ENCODE peak calls at places on chromosomes 6 and 20, in four cellular contexts. One of them, this sample, is unnamed.

GRCh38 chr6:90192857-90193256 is 103.8 kb downstream of the BACH2 start:
- DNase-seq in Panc1: no peak
- DNase-seq in stomach: no peak
- DNase-seq in sigmoid colon: no peak
- DNase-seq in this sample: no peak

GRCh38 chr6:109229536-109229935 is 134.2 kb downstream of the CEP57L1 start:
- DNase-seq in sigmoid colon: no peak
- DNase-seq in Panc1: no peak
- DNase-seq in stomach: peak
- DNase-seq in this sample: peak

GRCh38 chr6:161443868-161444267 is 170.0 kb upstream of the AGPAT4 start:
- DNase-seq in sigmoid colon: no peak
- DNase-seq in stomach: no peak
- DNase-seq in Panc1: no peak
- DNase-seq in this sample: no peak

GRCh38 chr20:1813674-1814635 is 81.3 kb upstream of the SIRPA start:
- DNase-seq in Panc1: no peak
- DNase-seq in stomach: no peak
- DNase-seq in sigmoid colon: no peak
- DNase-seq in this sample: no peak

GRCh38 chr6:14639983-14640599 is 522.5 kb downstream of the CD83 start:
- DNase-seq in sigmoid colon: no peak
- DNase-seq in Panc1: no peak
- DNase-seq in stomach: no peak
- DNase-seq in this sample: no peak

GRCh38 chr6:110389689-110390382 is 25.5 kb downstream of the DDO start:
- DNase-seq in stomach: peak
- DNase-seq in sigmoid colon: no peak
- DNase-seq in Panc1: no peak
- DNase-seq in this sample: no peak

GRCh38 chr6:72672906-72673305 is 51.0 kb downstream of the KCNQ5 start:
- DNase-seq in stomach: no peak
- DNase-seq in sigmoid colon: no peak
- DNase-seq in Panc1: no peak
- DNase-seq in this sample: no peak

GRCh38 chr6:159169557-159170332 is 545 bp downstream of the FNDC1 start:
- DNase-seq in sigmoid colon: peak
- DNase-seq in Panc1: no peak
- DNase-seq in stomach: no peak
- DNase-seq in this sample: no peak

GRCh38 chr20:44074252-44075151 is 112.5 kb downstream of the JPH2 start:
- DNase-seq in sigmoid colon: no peak
- DNase-seq in Panc1: no peak
- DNase-seq in stomach: peak
- DNase-seq in this sample: no peak

GRCh38 chr6:132330759-132331158 is 70.5 kb downstream of the MOXD1 start:
- DNase-seq in Panc1: no peak
- DNase-seq in stomach: no peak
- DNase-seq in sigmoid colon: no peak
- DNase-seq in this sample: no peak

GRCh38 chr6:132334517-132334876 is 66.8 kb downstream of the MOXD1 start:
- DNase-seq in Panc1: no peak
- DNase-seq in sigmoid colon: no peak
- DNase-seq in stomach: no peak
- DNase-seq in this sample: no peak

DNA sequence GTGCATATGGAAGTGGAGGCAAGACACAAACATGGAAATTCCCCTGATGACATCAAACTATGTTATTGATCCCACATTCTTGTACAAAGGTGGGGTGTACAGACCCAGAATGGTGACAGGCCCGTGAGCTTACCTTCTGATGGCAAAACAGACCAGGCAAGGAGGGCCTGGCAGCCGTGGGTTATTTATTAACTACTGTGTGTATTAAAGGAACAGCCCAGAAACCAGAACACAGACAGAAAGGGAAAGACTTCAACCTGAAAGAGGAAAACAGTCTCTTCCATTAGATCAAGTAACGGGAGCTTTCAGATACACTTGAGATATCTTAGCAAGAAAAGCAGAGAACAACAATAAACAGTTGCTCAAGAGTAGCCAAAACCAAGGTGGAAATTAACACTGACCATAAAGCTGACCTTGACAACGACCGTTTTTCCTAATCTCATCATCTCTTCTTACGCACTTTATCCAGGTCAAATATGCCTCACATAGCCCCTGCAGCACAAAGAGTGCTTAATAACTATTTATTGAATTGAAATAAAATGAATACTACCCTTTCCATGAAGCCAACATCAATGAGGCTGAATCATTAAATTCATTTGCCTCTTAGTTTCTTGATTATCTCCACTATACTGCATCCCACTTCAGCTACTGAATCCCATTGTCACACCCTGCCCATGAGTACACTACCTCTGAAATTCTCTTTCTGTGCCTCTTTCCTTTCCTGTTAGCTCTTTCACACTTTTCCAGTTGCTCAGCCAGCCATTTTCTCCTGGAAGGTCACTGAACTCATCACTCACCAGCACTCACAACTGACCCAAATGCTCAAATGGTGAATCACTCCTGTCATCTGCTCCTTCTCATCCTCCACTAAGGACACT is 67.4 kb downstream of the MOXD1 start:
- DNase-seq in Panc1: peak
- DNase-seq in sigmoid colon: no peak
- DNase-seq in stomach: peak
- DNase-seq in this sample: no peak
- H3K27ac ChIP-seq in Panc1: no peak
- H3K27ac ChIP-seq in sigmoid colon: no peak
- H3K27ac ChIP-seq in stomach: no peak
- H3K27ac ChIP-seq in this sample: no peak

GRCh38 chr6:81938014-81938761 is 185.7 kb upstream of the TENT5A start:
- DNase-seq in stomach: no peak
- DNase-seq in sigmoid colon: no peak
- DNase-seq in Panc1: peak
- DNase-seq in this sample: no peak
- TF ChIP-seq POLR2AphosphoS5 in stomach: peak
- TF ChIP-seq POLR2AphosphoS5 in sigmoid colon: no peak
- TF ChIP-seq POLR2AphosphoS5 in Panc1: no peak
- TF ChIP-seq POLR2AphosphoS5 in this sample: no peak

GRCh38 chr6:166441641-166442078 is 58.9 kb upstream of the MPC1 start:
- DNase-seq in stomach: no peak
- DNase-seq in sigmoid colon: no peak
- DNase-seq in Panc1: no peak
- DNase-seq in this sample: no peak
- H3K27ac ChIP-seq in stomach: no peak
- H3K27ac ChIP-seq in sigmoid colon: no peak
- H3K27ac ChIP-seq in Panc1: no peak
- H3K27ac ChIP-seq in this sample: no peak

GRCh38 chr6:81128671-81129070 is 623.8 kb downstream of the TENT5A start:
- DNase-seq in sigmoid colon: no peak
- DNase-seq in Panc1: no peak
- DNase-seq in stomach: no peak
- DNase-seq in this sample: no peak

GRCh38 chr6:81120280-81120679 is 632.2 kb downstream of the TENT5A start:
- DNase-seq in sigmoid colon: no peak
- DNase-seq in Panc1: no peak
- DNase-seq in stomach: no peak
- DNase-seq in this sample: no peak

GRCh38 chr6:81130071-81130470 is 622.4 kb downstream of the TENT5A start:
- DNase-seq in stomach: no peak
- DNase-seq in Panc1: no peak
- DNase-seq in sigmoid colon: no peak
- DNase-seq in this sample: no peak

GRCh38 chr6:81130969-81131368 is 621.5 kb downstream of the TENT5A start:
- DNase-seq in Panc1: no peak
- DNase-seq in stomach: no peak
- DNase-seq in sigmoid colon: no peak
- DNase-seq in this sample: no peak

GRCh38 chr6:81126150-81126549 is 626.3 kb downstream of the TENT5A start:
- DNase-seq in stomach: no peak
- DNase-seq in Panc1: no peak
- DNase-seq in sigmoid colon: no peak
- DNase-seq in this sample: no peak
- TF ChIP-seq POLR2AphosphoS5 in stomach: no peak
- TF ChIP-seq POLR2AphosphoS5 in Panc1: no peak
- TF ChIP-seq POLR2AphosphoS5 in sigmoid colon: no peak
- TF ChIP-seq POLR2AphosphoS5 in this sample: no peak